ENCODE peak calls at places on chromosomes 12 and 14, in seven cellular contexts. One of them, this sample, is unnamed.

GRCh38 chr12:92044435-92044834 is 101.2 kb downstream of the BTG1 start:
- DNase-seq in A549: no peak
- DNase-seq in NT2/D1: no peak
- DNase-seq in brain microvascular endothelial cell: no peak
- DNase-seq in choroid plexus epithelial cell: no peak
- DNase-seq in cardiac fibroblast: no peak
- DNase-seq in lower lobe of right lung: no peak
- DNase-seq in this sample: peak

GRCh38 chr12:818733-819132 is 66.4 kb downstream of the WNK1 start:
- DNase-seq in A549: peak
- DNase-seq in NT2/D1: no peak
- DNase-seq in brain microvascular endothelial cell: no peak
- DNase-seq in choroid plexus epithelial cell: peak
- DNase-seq in cardiac fibroblast: peak
- DNase-seq in lower lobe of right lung: no peak
- DNase-seq in this sample: no peak

GRCh38 chr12:49867580-49868341 is 24.9 kb upstream of the BCDIN3D start:
- DNase-seq in A549: no peak
- DNase-seq in NT2/D1: no peak
- DNase-seq in brain microvascular endothelial cell: no peak
- DNase-seq in choroid plexus epithelial cell: no peak
- DNase-seq in cardiac fibroblast: peak
- DNase-seq in lower lobe of right lung: no peak
- DNase-seq in this sample: no peak

GRCh38 chr12:101957251-101957650 is 79.9 kb downstream of the DRAM1 start:
- DNase-seq in A549: no peak
- DNase-seq in NT2/D1: no peak
- DNase-seq in brain microvascular endothelial cell: no peak
- DNase-seq in choroid plexus epithelial cell: no peak
- DNase-seq in cardiac fibroblast: no peak
- DNase-seq in lower lobe of right lung: no peak
- DNase-seq in this sample: no peak

GRCh38 chr14:35402323-35403084 is 2.0 kb downstream of the NFKBIA start:
- DNase-seq in A549: no peak
- DNase-seq in NT2/D1: no peak
- DNase-seq in brain microvascular endothelial cell: no peak
- DNase-seq in choroid plexus epithelial cell: peak
- DNase-seq in cardiac fibroblast: peak
- DNase-seq in lower lobe of right lung: no peak
- DNase-seq in this sample: no peak

GRCh38 chr12:89179245-89179644 is 173.1 kb downstream of the DUSP6 start:
- DNase-seq in A549: no peak
- DNase-seq in NT2/D1: no peak
- DNase-seq in brain microvascular endothelial cell: no peak
- DNase-seq in choroid plexus epithelial cell: no peak
- DNase-seq in cardiac fibroblast: no peak
- DNase-seq in lower lobe of right lung: no peak
- DNase-seq in this sample: no peak

GRCh38 chr12:67810166-67810565 is 161.6 kb downstream of the DYRK2 start:
- DNase-seq in A549: no peak
- DNase-seq in NT2/D1: no peak
- DNase-seq in brain microvascular endothelial cell: no peak
- DNase-seq in choroid plexus epithelial cell: no peak
- DNase-seq in cardiac fibroblast: no peak
- DNase-seq in lower lobe of right lung: no peak
- DNase-seq in this sample: no peak

GRCh38 chr12:12081836-12082497 is 11.2 kb downstream of the BCL2L14 start:
- DNase-seq in A549: peak
- DNase-seq in NT2/D1: no peak
- DNase-seq in brain microvascular endothelial cell: peak
- DNase-seq in choroid plexus epithelial cell: peak
- DNase-seq in cardiac fibroblast: peak
- DNase-seq in lower lobe of right lung: no peak
- DNase-seq in this sample: no peak

GRCh38 chr14:35384386-35385041 is 20.0 kb downstream of the NFKBIA start:
- DNase-seq in A549: peak
- DNase-seq in NT2/D1: no peak
- DNase-seq in brain microvascular endothelial cell: peak
- DNase-seq in choroid plexus epithelial cell: peak
- DNase-seq in cardiac fibroblast: peak
- DNase-seq in lower lobe of right lung: no peak
- DNase-seq in this sample: peak

GRCh38 chr12:41188841-41189394 is 798 bp downstream of the PDZRN4 start:
- DNase-seq in A549: no peak
- DNase-seq in NT2/D1: no peak
- DNase-seq in brain microvascular endothelial cell: no peak
- DNase-seq in choroid plexus epithelial cell: no peak
- DNase-seq in cardiac fibroblast: no peak
- DNase-seq in lower lobe of right lung: no peak
- DNase-seq in this sample: no peak

GRCh38 chr14:90235179-90235976 is 21.0 kb upstream of the PSMC1 start:
- DNase-seq in A549: peak
- DNase-seq in NT2/D1: peak
- DNase-seq in brain microvascular endothelial cell: peak
- DNase-seq in choroid plexus epithelial cell: peak
- DNase-seq in cardiac fibroblast: peak
- DNase-seq in lower lobe of right lung: peak
- DNase-seq in this sample: no peak

GRCh38 chr12:124608451-124608870 is 41.0 kb upstream of the NCOR2 start:
- DNase-seq in A549: no peak
- DNase-seq in NT2/D1: no peak
- DNase-seq in brain microvascular endothelial cell: no peak
- DNase-seq in choroid plexus epithelial cell: no peak
- DNase-seq in cardiac fibroblast: no peak
- DNase-seq in lower lobe of right lung: no peak
- DNase-seq in this sample: no peak

GRCh38 chr14:103392572-103392971 is 7.4 kb downstream of the MARK3 start:
- DNase-seq in A549: no peak
- DNase-seq in NT2/D1: no peak
- DNase-seq in brain microvascular endothelial cell: no peak
- DNase-seq in choroid plexus epithelial cell: no peak
- DNase-seq in cardiac fibroblast: no peak
- DNase-seq in lower lobe of right lung: no peak
- DNase-seq in this sample: no peak

GRCh38 chr12:64407342-64408223 is 3.4 kb downstream of the XPOT start:
- DNase-seq in A549: no peak
- DNase-seq in NT2/D1: no peak
- DNase-seq in brain microvascular endothelial cell: no peak
- DNase-seq in choroid plexus epithelial cell: no peak
- DNase-seq in cardiac fibroblast: no peak
- DNase-seq in lower lobe of right lung: no peak
- DNase-seq in this sample: no peak

GRCh38 chr14:61575751-61576150 is 119.6 kb upstream of the HIF1A start:
- DNase-seq in A549: no peak
- DNase-seq in NT2/D1: no peak
- DNase-seq in brain microvascular endothelial cell: no peak
- DNase-seq in choroid plexus epithelial cell: no peak
- DNase-seq in cardiac fibroblast: peak
- DNase-seq in lower lobe of right lung: no peak
- DNase-seq in this sample: no peak

GRCh38 chr14:50501642-50502041 is 30.7 kb downstream of the MAP4K5 start:
- DNase-seq in A549: peak
- DNase-seq in NT2/D1: no peak
- DNase-seq in brain microvascular endothelial cell: peak
- DNase-seq in choroid plexus epithelial cell: peak
- DNase-seq in cardiac fibroblast: peak
- DNase-seq in lower lobe of right lung: no peak
- DNase-seq in this sample: peak

GRCh38 chr14:68594737-68595380 is 198.0 kb downstream of the ZFP36L1 start:
- DNase-seq in A549: no peak
- DNase-seq in NT2/D1: no peak
- DNase-seq in brain microvascular endothelial cell: no peak
- DNase-seq in choroid plexus epithelial cell: no peak
- DNase-seq in cardiac fibroblast: no peak
- DNase-seq in lower lobe of right lung: no peak
- DNase-seq in this sample: no peak

GRCh38 chr14:32478027-32478426 is 148.9 kb downstream of the AKAP6 start:
- DNase-seq in A549: no peak
- DNase-seq in NT2/D1: no peak
- DNase-seq in brain microvascular endothelial cell: no peak
- DNase-seq in choroid plexus epithelial cell: no peak
- DNase-seq in cardiac fibroblast: no peak
- DNase-seq in lower lobe of right lung: no peak
- DNase-seq in this sample: no peak

GRCh38 chr12:99390707-99391106 is 256.8 kb upstream of the GARIN6 start:
- DNase-seq in A549: peak
- DNase-seq in NT2/D1: peak
- DNase-seq in brain microvascular endothelial cell: peak
- DNase-seq in choroid plexus epithelial cell: no peak
- DNase-seq in cardiac fibroblast: no peak
- DNase-seq in lower lobe of right lung: no peak
- DNase-seq in this sample: no peak

GRCh38 chr14:30417121-30417520 is 141.8 kb upstream of the G2E3 start:
- DNase-seq in A549: peak
- DNase-seq in NT2/D1: no peak
- DNase-seq in brain microvascular endothelial cell: no peak
- DNase-seq in choroid plexus epithelial cell: peak
- DNase-seq in cardiac fibroblast: peak
- DNase-seq in lower lobe of right lung: no peak
- DNase-seq in this sample: no peak

GRCh38 chr12:25051583-25052190 is 102.8 kb upstream of the BCAT1 start:
- DNase-seq in A549: no peak
- DNase-seq in NT2/D1: no peak
- DNase-seq in brain microvascular endothelial cell: no peak
- DNase-seq in choroid plexus epithelial cell: no peak
- DNase-seq in cardiac fibroblast: no peak
- DNase-seq in lower lobe of right lung: peak
- DNase-seq in this sample: no peak

GRCh38 chr12:31965090-31965489 is 5.9 kb downstream of the RESF1 start:
- DNase-seq in A549: no peak
- DNase-seq in NT2/D1: no peak
- DNase-seq in brain microvascular endothelial cell: no peak
- DNase-seq in choroid plexus epithelial cell: no peak
- DNase-seq in cardiac fibroblast: no peak
- DNase-seq in lower lobe of right lung: no peak
- DNase-seq in this sample: no peak

GRCh38 chr14:54848910-54849309 is 53.7 kb downstream of the GCH1 start:
- DNase-seq in A549: no peak
- DNase-seq in NT2/D1: no peak
- DNase-seq in brain microvascular endothelial cell: no peak
- DNase-seq in choroid plexus epithelial cell: no peak
- DNase-seq in cardiac fibroblast: no peak
- DNase-seq in lower lobe of right lung: no peak
- DNase-seq in this sample: no peak

GRCh38 chr14:69039287-69039628 is 60.2 kb upstream of the ACTN1 start:
- DNase-seq in A549: peak
- DNase-seq in NT2/D1: no peak
- DNase-seq in brain microvascular endothelial cell: peak
- DNase-seq in choroid plexus epithelial cell: peak
- DNase-seq in cardiac fibroblast: peak
- DNase-seq in lower lobe of right lung: no peak
- DNase-seq in this sample: no peak

GRCh38 chr12:64665506-64665905 is 55.2 kb downstream of the RASSF3 start:
- DNase-seq in A549: no peak
- DNase-seq in NT2/D1: no peak
- DNase-seq in brain microvascular endothelial cell: no peak
- DNase-seq in choroid plexus epithelial cell: peak
- DNase-seq in cardiac fibroblast: peak
- DNase-seq in lower lobe of right lung: no peak
- DNase-seq in this sample: no peak

GRCh38 chr14:24362241-24362960 is 5.6 kb upstream of the NFATC4 start:
- DNase-seq in A549: no peak
- DNase-seq in NT2/D1: no peak
- DNase-seq in brain microvascular endothelial cell: no peak
- DNase-seq in choroid plexus epithelial cell: no peak
- DNase-seq in cardiac fibroblast: no peak
- DNase-seq in lower lobe of right lung: no peak
- DNase-seq in this sample: no peak

GRCh38 chr12:123916729-123917128 is 55.9 kb downstream of the CCDC92 start:
- DNase-seq in A549: no peak
- DNase-seq in NT2/D1: no peak
- DNase-seq in brain microvascular endothelial cell: no peak
- DNase-seq in choroid plexus epithelial cell: no peak
- DNase-seq in cardiac fibroblast: no peak
- DNase-seq in lower lobe of right lung: no peak
- DNase-seq in this sample: no peak

GRCh38 chr12:69254046-69254445 is 14.7 kb downstream of the CPSF6 start:
- DNase-seq in A549: peak
- DNase-seq in NT2/D1: peak
- DNase-seq in brain microvascular endothelial cell: no peak
- DNase-seq in choroid plexus epithelial cell: peak
- DNase-seq in cardiac fibroblast: peak
- DNase-seq in lower lobe of right lung: no peak
- DNase-seq in this sample: no peak

GRCh38 chr12:119735079-119735478 is 67.1 kb downstream of the PRKAB1 start:
- DNase-seq in A549: no peak
- DNase-seq in NT2/D1: no peak
- DNase-seq in brain microvascular endothelial cell: no peak
- DNase-seq in choroid plexus epithelial cell: no peak
- DNase-seq in cardiac fibroblast: no peak
- DNase-seq in lower lobe of right lung: no peak
- DNase-seq in this sample: no peak

GRCh38 chr12:55934343-55934742 is 3.4 kb downstream of the DGKA start:
- DNase-seq in A549: no peak
- DNase-seq in NT2/D1: no peak
- DNase-seq in brain microvascular endothelial cell: no peak
- DNase-seq in choroid plexus epithelial cell: peak
- DNase-seq in cardiac fibroblast: peak
- DNase-seq in lower lobe of right lung: no peak
- DNase-seq in this sample: peak

GRCh38 chr12:30145351-30146017 is 361.7 kb upstream of the TMTC1 start:
- DNase-seq in A549: no peak
- DNase-seq in NT2/D1: no peak
- DNase-seq in brain microvascular endothelial cell: no peak
- DNase-seq in choroid plexus epithelial cell: peak
- DNase-seq in cardiac fibroblast: peak
- DNase-seq in lower lobe of right lung: no peak
- DNase-seq in this sample: no peak
- H3K4me3 ChIP-seq in A549: no peak
- H3K4me3 ChIP-seq in NT2/D1: no peak
- H3K4me3 ChIP-seq in brain microvascular endothelial cell: no peak
- H3K4me3 ChIP-seq in choroid plexus epithelial cell: no peak
- H3K4me3 ChIP-seq in cardiac fibroblast: no peak
- H3K4me3 ChIP-seq in lower lobe of right lung: no peak
- H3K4me3 ChIP-seq in this sample: no peak

GRCh38 chr14:102316746-102317563 is 2.6 kb upstream of the ZNF839 start:
- DNase-seq in A549: peak
- DNase-seq in NT2/D1: peak
- DNase-seq in brain microvascular endothelial cell: peak
- DNase-seq in choroid plexus epithelial cell: peak
- DNase-seq in cardiac fibroblast: peak
- DNase-seq in lower lobe of right lung: peak
- DNase-seq in this sample: peak
- H3K4me3 ChIP-seq in A549: peak
- H3K4me3 ChIP-seq in NT2/D1: peak
- H3K4me3 ChIP-seq in brain microvascular endothelial cell: peak
- H3K4me3 ChIP-seq in choroid plexus epithelial cell: peak
- H3K4me3 ChIP-seq in cardiac fibroblast: peak
- H3K4me3 ChIP-seq in lower lobe of right lung: peak
- H3K4me3 ChIP-seq in this sample: peak

GRCh38 chr14:22533057-22533704 is 55.8 kb downstream of the DAD1 start:
- DNase-seq in A549: no peak
- DNase-seq in NT2/D1: no peak
- DNase-seq in brain microvascular endothelial cell: no peak
- DNase-seq in choroid plexus epithelial cell: no peak
- DNase-seq in cardiac fibroblast: no peak
- DNase-seq in lower lobe of right lung: no peak
- DNase-seq in this sample: no peak
- H3K4me3 ChIP-seq in A549: no peak
- H3K4me3 ChIP-seq in NT2/D1: no peak
- H3K4me3 ChIP-seq in brain microvascular endothelial cell: no peak
- H3K4me3 ChIP-seq in choroid plexus epithelial cell: no peak
- H3K4me3 ChIP-seq in cardiac fibroblast: no peak
- H3K4me3 ChIP-seq in lower lobe of right lung: no peak
- H3K4me3 ChIP-seq in this sample: no peak

GRCh38 chr14:74426202-74426582 is at the start of gene SYNDIG1L:
- DNase-seq in A549: no peak
- DNase-seq in NT2/D1: no peak
- DNase-seq in brain microvascular endothelial cell: no peak
- DNase-seq in choroid plexus epithelial cell: no peak
- DNase-seq in cardiac fibroblast: no peak
- DNase-seq in lower lobe of right lung: no peak
- DNase-seq in this sample: no peak
- H3K4me3 ChIP-seq in A549: no peak
- H3K4me3 ChIP-seq in NT2/D1: peak
- H3K4me3 ChIP-seq in brain microvascular endothelial cell: no peak
- H3K4me3 ChIP-seq in choroid plexus epithelial cell: no peak
- H3K4me3 ChIP-seq in cardiac fibroblast: no peak
- H3K4me3 ChIP-seq in lower lobe of right lung: no peak
- H3K4me3 ChIP-seq in this sample: no peak

This sample was measured in skeletal muscle cell.